ENCODE peak calls at places on chromosomes 3 and 15, in nine cellular contexts. Z, H, L, D, Q, B, I, U and Y are unnamed samples.

GRCh38 chr3:110625126-110625798 is 446.4 kb upstream of the NECTIN3 start:
- DNase-seq in Z (no peak), H (no peak), Q (no peak), U (peak; percentile 19), B (no peak), D (no peak), I (no peak), L (no peak), Y (peak; percentile 23)

GRCh38 chr3:117531078-117531477 is 821.5 kb downstream of the TUSC7 start:
- DNase-seq in I (no peak), L (no peak), H (no peak), D (no peak), U (no peak), Q (no peak), Z (no peak), B (no peak), Y (peak; percentile 28)

GRCh38 chr3:178436773-178437172 is 99.5 kb upstream of the KCNMB2 start:
- DNase-seq in H (no peak), L (no peak), B (no peak), Z (peak; percentile 16), D (peak; percentile 69), Q (peak; percentile 87), I (no peak), U (peak; percentile 42), Y (peak; percentile 83)

GRCh38 chr3:110419571-110419970 is 652.0 kb upstream of the NECTIN3 start:
- DNase-seq in D (peak; percentile 27), I (no peak), Z (no peak), B (no peak), Q (peak; percentile 42), H (no peak), L (no peak), U (no peak), Y (peak; percentile 47)

GRCh38 chr3:118577055-118577759 is 457.4 kb downstream of the IGSF11 start:
- DNase-seq in B (no peak), U (peak; percentile 28), Z (no peak), Q (no peak), L (no peak), H (no peak), D (no peak), I (no peak), Y (no peak)

GRCh38 chr3:30544811-30545210 is 61.6 kb upstream of the TGFBR2 start:
- DNase-seq in D (peak; percentile 94), I (peak; percentile 43), Z (no peak), Q (peak; percentile 83), L (no peak), B (no peak), H (no peak), U (no peak), Y (peak; percentile 79)

GRCh38 chr15:74395319-74396145 is 28.1 kb upstream of the CYP11A1 start:
- DNase-seq in U (no peak), B (no peak), Q (no peak), L (no peak), H (no peak), I (no peak), Z (no peak), D (no peak), Y (no peak)

GRCh38 chr3:146326875-146327543 is 76.1 kb upstream of the PLSCR4 start:
- DNase-seq in L (no peak), I (peak; percentile 57), D (peak; percentile 93), Z (peak; percentile 35), H (no peak), Q (peak; percentile 76), B (no peak), U (peak; percentile 56), Y (peak; percentile 88)

GRCh38 chr3:33278106-33278672 is 947 bp downstream of the FBXL2 start:
- DNase-seq in I (no peak), H (no peak), B (no peak), D (peak; percentile 8), Q (no peak), L (no peak), U (peak; percentile 38), Z (no peak), Y (peak; percentile 16)

GRCh38 chr3:149179225-149179624 is 42.4 kb downstream of the CP start:
- DNase-seq in U (no peak), Z (no peak), I (peak; percentile 44), L (no peak), H (no peak), D (peak; percentile 63), B (no peak), Q (peak; percentile 83), Y (peak; percentile 68)

GRCh38 chr3:45043715-45044299 is 17.7 kb downstream of the CLEC3B start:
- DNase-seq in H (no peak), B (no peak), Q (peak; percentile 91), I (peak; percentile 66), L (no peak), U (peak; percentile 50), D (peak; percentile 83), Z (no peak), Y (peak; percentile 93)

GRCh38 chr3:171383206-171384018 is 76.8 kb downstream of the TNIK start:
- DNase-seq in Z (no peak), H (no peak), B (no peak), U (no peak), L (no peak), I (no peak), D (peak; percentile 79), Q (peak; percentile 81), Y (peak; percentile 87)

GRCh38 chr3:152202976-152203626 is 65.6 kb upstream of the MBNL1 start:
- DNase-seq in D (no peak), Z (no peak), L (no peak), Q (no peak), U (no peak), B (no peak), I (no peak), H (no peak), Y (peak; percentile 30)

GRCh38 chr15:96160800-96161199 is 169.7 kb upstream of the NR2F2 start:
- DNase-seq in H (no peak), L (no peak), I (no peak), D (no peak), B (no peak), Z (no peak), Q (no peak), U (no peak), Y (no peak)

GRCh38 chr3:179063945-179064560 is 7.6 kb downstream of the ZMAT3 start:
- DNase-seq in L (no peak), U (no peak), H (no peak), Z (no peak), D (no peak), Q (no peak), B (no peak), I (no peak), Y (peak; percentile 6)

GRCh38 chr15:40379853-40380252 is 2.7 kb upstream of the KNSTRN start:
- DNase-seq in Z (peak; percentile 28), U (peak; percentile 68), L (no peak), B (peak; percentile 85), I (peak; percentile 97), Q (peak; percentile 99), H (peak; percentile 62), D (peak; percentile 98), Y (peak; percentile 99)

GRCh38 chr15:97976129-97976528 is 15.6 kb downstream of the ARRDC4 start:
- DNase-seq in I (no peak), Z (no peak), U (no peak), L (no peak), B (no peak), D (no peak), H (no peak), Q (no peak), Y (no peak)

GRCh38 chr3:43062556-43063040 is 43.3 kb downstream of the POMGNT2 start:
- DNase-seq in Q (no peak), B (no peak), L (no peak), D (peak; percentile 39), U (no peak), I (no peak), Z (no peak), H (no peak), Y (peak; percentile 82)

DNA sequence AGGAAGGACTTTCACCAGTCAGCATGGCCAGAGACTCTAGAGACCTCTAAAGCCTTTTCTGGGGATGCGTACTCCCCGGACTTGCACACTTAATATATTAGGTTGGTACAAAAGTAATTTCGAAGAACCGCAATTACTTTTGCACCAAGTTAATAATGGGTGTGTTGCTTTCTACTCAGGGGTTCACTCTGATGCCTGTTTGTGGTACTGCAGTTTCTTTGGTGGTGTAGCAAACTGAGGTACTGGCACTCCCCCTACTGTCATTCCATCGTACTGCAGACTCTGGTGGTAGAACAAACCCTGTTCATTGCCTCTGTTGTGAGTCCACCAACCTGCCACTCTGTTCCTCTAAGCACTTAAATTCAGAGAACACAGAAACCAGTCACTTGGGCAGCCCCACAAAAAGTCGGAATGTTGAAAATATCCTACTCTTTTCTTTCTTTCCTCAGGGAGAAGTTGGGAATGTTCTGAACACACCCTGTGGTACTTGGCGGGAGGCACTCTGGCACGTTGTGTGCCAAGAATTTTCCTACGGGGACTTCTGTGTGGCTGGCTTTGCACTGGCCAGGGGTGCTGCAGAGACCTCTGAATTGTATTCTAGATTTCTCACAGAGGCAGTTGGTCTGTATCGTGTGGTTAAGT is 46.3 kb downstream of the GABRG3 start:
- DNase-seq in U (peak; percentile 85), B (no peak), H (no peak), I (peak; percentile 47), Z (no peak), D (peak; percentile 66), L (no peak), Q (peak; percentile 77), Y (peak; percentile 45)
- TF ChIP-seq CTCF in U (peak; percentile 89), B (peak; percentile 71), H (peak; percentile 89), I (peak; percentile 90), Z (peak; percentile 14), D (peak; percentile 73), L (peak; percentile 76), Q (peak; percentile 98), Y (peak; percentile 50)

DNA sequence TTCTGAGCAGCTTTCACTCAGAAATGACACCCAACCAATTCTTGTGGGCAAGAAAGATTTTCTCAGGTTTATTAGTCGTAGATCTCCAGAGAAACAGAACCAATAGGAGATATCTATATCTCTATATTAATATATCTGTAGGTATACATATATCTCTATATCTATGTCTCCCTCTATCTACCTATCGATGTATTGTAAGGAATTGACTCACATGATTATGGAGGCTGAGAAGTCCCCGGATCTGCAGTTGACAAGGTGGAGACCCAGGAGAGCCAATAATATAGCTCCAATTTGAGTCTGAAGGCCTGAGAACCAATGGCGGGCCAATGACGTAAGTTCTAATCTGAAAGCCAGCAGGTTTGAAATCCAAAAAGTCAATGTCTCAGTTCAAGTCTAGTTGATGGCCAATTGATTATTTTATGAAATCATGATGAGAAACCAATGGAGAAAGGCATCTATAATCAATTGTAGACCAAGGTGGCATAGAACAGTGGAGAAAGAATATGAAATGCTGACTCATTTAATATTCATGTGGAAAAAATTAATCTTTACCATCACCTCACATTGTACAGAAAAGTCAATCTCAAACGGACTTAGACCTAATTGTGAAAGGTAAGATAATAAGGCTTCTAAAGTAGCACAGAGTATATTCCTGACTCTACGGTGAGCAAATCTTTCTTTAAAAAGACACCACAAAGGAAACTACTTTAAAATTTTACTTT is 65.6 kb upstream of the CHRNA7 start:
- DNase-seq in L (no peak), U (no peak), D (no peak), B (no peak), Z (no peak), Q (no peak), I (no peak), H (no peak), Y (no peak)
- TF ChIP-seq CTCF in L (no peak), U (no peak), D (no peak), B (no peak), Z (no peak), Q (no peak), I (no peak), H (no peak), Y (no peak)

GRCh38 chr3:129428382-129429079 is at the start of gene EFCAB12:
- DNase-seq in H (peak; percentile 99), Q (peak; percentile 90), B (peak; percentile 97), Z (no peak), D (peak; percentile 94), L (peak; percentile 98), I (peak; percentile 79), U (peak; percentile 96), Y (peak; percentile 91)
- TF ChIP-seq CTCF in H (no peak), Q (no peak), B (no peak), Z (no peak), D (no peak), L (no peak), I (no peak), U (no peak), Y (no peak)

GRCh38 chr15:83794209-83794608 is 140.3 kb downstream of the ADAMTSL3 start:
- DNase-seq in U (no peak), H (no peak), L (no peak), Q (no peak), I (no peak), D (no peak), Z (no peak), B (no peak), Y (no peak)
- TF ChIP-seq CTCF in U (no peak), H (no peak), L (no peak), Q (no peak), I (no peak), D (no peak), Z (no peak), B (no peak), Y (no peak)